ENCODE peak calls at places on chromosomes 5 and 9, in seven cellular contexts. H is HepG2, E is HL-60, D is AG09309, Y is MCF 10A, P is D721Med, L is pancreas. W is an unnamed sample.

GRCh38 chr5:56290378-56291057 is 57.4 kb upstream of the ANKRD55 start:
- DNase-seq in Y (no peak), L (no peak), H (no peak), D (no peak), P (no peak), E (no peak), W (no peak)

GRCh38 chr9:89073397-89073796 is 82.1 kb downstream of the S1PR3 start:
- DNase-seq in D (no peak), P (no peak), Y (no peak), H (no peak), E (no peak), L (no peak), W (no peak)

GRCh38 chr9:76087978-76088377 is 197.5 kb downstream of the PCSK5 start:
- DNase-seq in H (no peak), L (no peak), D (no peak), P (no peak), Y (no peak), E (no peak), W (no peak)

GRCh38 chr9:69470186-69470977 is 145.4 kb downstream of the ENTREP1 start:
- DNase-seq in E (no peak), P (no peak), Y (no peak), L (no peak), H (peak), D (no peak), W (peak)

GRCh38 chr5:80190960-80191359 is 64.9 kb downstream of the SERINC5 start:
- DNase-seq in Y (no peak), P (no peak), E (no peak), H (no peak), D (no peak), L (no peak), W (no peak)

GRCh38 chr5:82358454-82358853 is 80.3 kb upstream of the RPS23 start:
- DNase-seq in E (no peak), P (no peak), D (peak), H (no peak), L (no peak), Y (peak), W (no peak)

GRCh38 chr9:109469646-109470358 is 28.3 kb downstream of the PTPN3 start:
- DNase-seq in Y (peak), E (peak), H (peak), P (no peak), D (peak), L (peak), W (peak)

GRCh38 chr5:14849516-14850294 is 21.9 kb downstream of the ANKH start:
- DNase-seq in E (no peak), P (no peak), L (no peak), D (no peak), Y (peak), H (no peak), W (no peak)

GRCh38 chr5:79588645-79589044 is 23.6 kb upstream of the TENT2 start:
- DNase-seq in H (no peak), Y (no peak), L (no peak), P (no peak), D (no peak), E (no peak), W (no peak)

GRCh38 chr9:128056887-128057723 is 10.0 kb downstream of the NAIF1 start:
- DNase-seq in Y (no peak), L (peak), D (no peak), H (peak), P (no peak), E (no peak), W (no peak)

GRCh38 chr5:178546675-178547033 is 43.5 kb downstream of the COL23A1 start:
- DNase-seq in E (no peak), L (no peak), D (no peak), Y (no peak), H (no peak), P (no peak), W (no peak)

GRCh38 chr5:5293029-5293428 is 129.4 kb upstream of the ICE1 start:
- DNase-seq in Y (no peak), P (no peak), L (no peak), D (no peak), E (no peak), H (peak), W (no peak)

GRCh38 chr5:102221949-102222348 is 74.1 kb downstream of the SLCO4C1 start:
- DNase-seq in D (no peak), L (no peak), H (no peak), Y (no peak), E (no peak), P (no peak), W (no peak)

GRCh38 chr9:89576404-89576824 is 28.4 kb upstream of the GADD45G start:
- DNase-seq in E (no peak), Y (peak), D (no peak), L (peak), P (no peak), H (peak), W (peak)

GRCh38 chr9:119898316-119898715 is 529.1 kb upstream of the BRINP1 start:
- DNase-seq in H (no peak), E (no peak), D (peak), P (no peak), Y (no peak), L (no peak), W (no peak)

GRCh38 chr5:154110781-154111180 is 72.0 kb downstream of the MFAP3 start:
- DNase-seq in E (no peak), P (no peak), Y (peak), L (no peak), D (no peak), H (no peak), W (no peak)

GRCh38 chr9:136095028-136095494 is at the start of gene NACC2:
- DNase-seq in L (peak), E (peak), H (no peak), Y (peak), P (peak), D (no peak), W (peak)

GRCh38 chr9:96450613-96451544 is 910 bp downstream of the HABP4 start:
- DNase-seq in L (peak), E (no peak), D (no peak), P (no peak), Y (peak), H (peak), W (peak)

GRCh38 chr9:96457266-96457665 is 7.3 kb downstream of the HABP4 start:
- DNase-seq in P (no peak), L (no peak), H (no peak), D (no peak), E (no peak), Y (no peak), W (no peak)

GRCh38 chr9:96449522-96449843 is 486 bp upstream of the HABP4 start:
- DNase-seq in D (no peak), Y (no peak), P (no peak), E (no peak), L (no peak), H (no peak), W (no peak)

GRCh38 chr9:96449844-96450612 is at the start of gene HABP4:
- DNase-seq in L (peak), Y (peak), D (peak), E (peak), P (peak), H (peak), W (peak)

GRCh38 chr9:96453625-96454024 is 3.7 kb downstream of the HABP4 start:
- DNase-seq in P (no peak), L (no peak), D (no peak), E (no peak), H (peak), Y (peak), W (peak)
- TF ChIP-seq CTCF in P (no peak), L (no peak), D (peak), E (no peak), H (peak), Y (peak), W (peak)

GRCh38 chr5:88833371-88834107 is 49.4 kb downstream of the MEF2C start:
- DNase-seq in H (no peak), E (no peak), Y (no peak), L (no peak), D (peak), P (no peak), W (peak)
- TF ChIP-seq CTCF in H (no peak), E (no peak), Y (no peak), L (no peak), D (no peak), P (no peak), W (no peak)

GRCh38 chr5:175336781-175337180 is 107.2 kb downstream of the DRD1 start:
- DNase-seq in Y (no peak), E (no peak), D (no peak), L (no peak), H (no peak), P (no peak), W (no peak)
- TF ChIP-seq CTCF in Y (no peak), E (no peak), D (no peak), L (no peak), H (no peak), P (no peak), W (no peak)

GRCh38 chr9:87667164-87667738 is 58.7 kb upstream of the CTSL start:
- DNase-seq in E (peak), Y (no peak), H (peak), P (no peak), D (no peak), L (no peak), W (peak)
- TF ChIP-seq CTCF in E (peak), Y (no peak), H (peak), P (peak), D (peak), L (no peak), W (peak)

GRCh38 chr5:132226516-132227234 is 978 bp downstream of the P4HA2 start:
- DNase-seq in D (no peak), L (no peak), E (no peak), P (no peak), H (no peak), Y (no peak), W (peak)

GRCh38 chr5:132228241-132229035 is 785 bp upstream of the P4HA2 start:
- DNase-seq in Y (no peak), E (no peak), L (peak), P (no peak), H (no peak), D (no peak), W (peak)

GRCh38 chr5:132225165-132226032 is 2.3 kb downstream of the P4HA2 start:
- DNase-seq in Y (peak), E (no peak), D (peak), L (peak), P (no peak), H (no peak), W (peak)

GRCh38 chr5:132227485-132228240 is at the start of gene P4HA2:
- DNase-seq in H (peak), Y (peak), D (no peak), E (peak), P (peak), L (peak), W (peak)

DNA sequence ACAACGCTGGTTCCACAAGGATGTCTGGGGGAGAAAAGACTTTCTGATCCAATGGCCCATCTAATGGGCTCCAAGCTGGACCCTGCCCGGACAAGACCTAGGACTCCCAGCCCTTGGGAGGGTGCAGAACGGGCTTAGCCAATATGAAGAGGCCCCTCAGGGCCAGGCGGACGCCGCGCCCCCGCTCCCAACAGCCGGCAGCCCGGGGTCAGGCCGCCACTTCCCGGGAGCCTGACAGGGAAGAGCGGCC is 493 bp downstream of the P4HA2 start:
- DNase-seq in D (no peak), H (no peak), Y (no peak), E (no peak), P (no peak), L (no peak), W (no peak)
- TF ChIP-seq CTCF in D (no peak), H (peak), Y (no peak), E (no peak), P (no peak), L (no peak), W (no peak)

DNA sequence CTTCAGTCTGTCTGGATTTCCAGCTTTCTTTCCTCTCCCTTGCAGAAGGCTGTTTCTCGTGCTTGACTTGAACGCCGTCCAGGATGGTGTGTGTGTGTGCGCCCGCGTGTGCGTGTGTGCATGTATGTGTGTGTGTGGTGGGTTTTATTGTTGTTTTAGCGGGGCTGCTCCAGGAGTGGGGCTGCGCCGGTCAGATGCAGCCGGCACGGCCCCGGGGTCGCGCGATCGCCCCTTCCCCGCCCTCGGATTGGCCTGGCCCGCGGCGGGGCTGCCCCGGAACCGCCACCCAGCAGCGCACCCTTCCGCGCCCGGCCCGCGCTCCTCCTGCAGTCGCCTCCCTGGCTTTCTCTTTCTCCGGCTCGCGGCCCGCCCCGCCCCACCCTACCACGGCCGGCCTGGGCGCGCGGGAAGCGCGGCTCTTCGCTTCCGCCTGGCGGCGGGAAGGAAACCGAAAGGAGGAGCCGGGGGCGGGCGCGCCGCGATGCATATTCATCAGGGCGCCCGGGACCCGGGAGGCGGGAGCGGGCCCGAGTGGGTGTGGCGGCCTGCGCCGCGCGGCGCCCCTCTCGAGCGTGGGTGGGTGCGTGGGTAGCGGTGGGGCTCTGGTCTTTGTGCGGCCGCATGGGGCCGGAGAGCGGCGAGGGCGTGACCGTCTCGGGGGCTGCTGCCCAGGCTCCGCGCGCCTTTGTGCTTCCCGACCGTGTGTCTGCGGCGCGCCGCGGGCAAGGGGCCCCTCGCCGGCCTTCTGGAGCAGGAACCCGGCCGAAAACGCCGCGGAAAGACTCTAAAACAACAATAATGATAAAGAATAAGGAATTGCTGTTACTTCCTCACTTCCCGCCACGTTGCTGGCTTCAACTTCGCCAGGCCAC is 8.5 kb upstream of the NFIB start:
- DNase-seq in D (no peak), L (peak), P (peak), E (peak), H (peak), Y (peak), W (peak)
- TF ChIP-seq CTCF in D (peak), L (peak), P (peak), E (no peak), H (peak), Y (peak), W (peak)

GRCh38 chr9:92325269-92325990 is at the start of the genes CENPP and NOL8:
- DNase-seq in E (peak), Y (peak), D (peak), L (peak), H (peak), P (peak), W (peak)

GRCh38 chr9:92325991-92326500 is 293 bp downstream of the CENPP start:
- DNase-seq in L (no peak), D (no peak), Y (no peak), E (peak), P (peak), H (no peak), W (no peak)

GRCh38 chr9:92324451-92324850 is 699 bp downstream of the NOL8 start:
- DNase-seq in H (no peak), P (no peak), L (no peak), D (no peak), Y (no peak), E (peak), W (no peak)

GRCh38 chr9:92327283-92327850 is 1.6 kb downstream of the CENPP start:
- DNase-seq in H (no peak), Y (no peak), E (no peak), P (no peak), D (no peak), L (no peak), W (no peak)

GRCh38 chr9:92324889-92325268 is 271 bp downstream of the NOL8 start:
- DNase-seq in D (no peak), Y (no peak), L (no peak), E (no peak), H (no peak), P (no peak), W (no peak)
- TF ChIP-seq CTCF in D (no peak), Y (no peak), L (no peak), E (no peak), H (no peak), P (no peak), W (no peak)

DNA sequence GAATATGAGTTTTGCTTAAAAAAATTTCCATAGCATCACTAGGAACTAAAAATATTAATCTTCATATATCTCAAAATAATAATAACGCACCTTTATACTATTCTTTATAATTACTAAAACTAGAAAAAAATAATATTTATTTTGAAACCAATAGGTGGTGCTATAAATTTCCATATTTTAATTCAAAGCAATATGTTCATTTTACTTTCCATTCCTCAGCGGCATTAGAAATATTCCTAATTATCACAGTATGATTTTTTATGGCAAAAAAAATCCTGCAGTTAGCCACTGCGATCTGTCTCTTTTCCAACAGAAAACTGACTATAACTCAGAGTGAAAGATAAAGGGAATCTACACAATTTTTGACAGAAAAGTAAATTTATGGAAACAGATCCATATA is 167.4 kb upstream of the MPDZ start:
- DNase-seq in L (no peak), H (no peak), Y (no peak), E (no peak), D (no peak), P (no peak), W (no peak)
- TF ChIP-seq CTCF in L (no peak), H (no peak), Y (peak), E (no peak), D (peak), P (no peak), W (peak)

W was measured in hepatocyte.